ENCODE peak calls at places on chromosomes 6 and 20, in seven cellular contexts. N is PC-9, V is PC-3, C is HCT116, G is OCI-LY7, T is hepatocyte, U is SK-N-SH. W is an unnamed sample.
A peak's percentile ranks its signal among the peaks of the same experiment; 100 is the strongest.

GRCh38 chr6:3090013-3090412 is 21.7 kb downstream of the RIPK1 start:
- DNase-seq in N (no peak), V (no peak), C (no peak), G (no peak), T (no peak), U (peak; percentile 42), W (peak; percentile 19)

GRCh38 chr20:17666491-17666890 is 15.6 kb downstream of the RRBP1 start:
- DNase-seq in N (no peak), V (no peak), C (no peak), G (no peak), T (no peak), U (no peak), W (peak; percentile 83)

GRCh38 chr20:37781626-37782025 is 87.8 kb downstream of the CTNNBL1 start:
- DNase-seq in N (no peak), V (peak; percentile 42), C (no peak), G (no peak), T (no peak), U (no peak), W (peak; percentile 29)

GRCh38 chr20:53914861-53915458 is 155.4 kb downstream of the BCAS1 start:
- DNase-seq in N (no peak), V (no peak), C (no peak), G (peak; percentile 55), T (no peak), U (peak; percentile 35), W (no peak)

GRCh38 chr20:59120491-59120890 is 43.1 kb upstream of the ZNF831 start:
- DNase-seq in N (peak; percentile 40), V (no peak), C (no peak), G (peak; percentile 55), T (no peak), U (no peak), W (no peak)

GRCh38 chr6:37517411-37517812 is 17.7 kb upstream of the CCDC167 start:
- DNase-seq in N (no peak), V (no peak), C (no peak), G (no peak), T (no peak), U (no peak), W (peak; percentile 61)

GRCh38 chr20:16608265-16608636 is 35.0 kb upstream of the KIF16B start:
- DNase-seq in N (no peak), V (no peak), C (no peak), G (no peak), T (no peak), U (no peak), W (no peak)

GRCh38 chr6:36615018-36615761 is 21.0 kb downstream of the SRSF3 start:
- DNase-seq in N (peak; percentile 63), V (peak; percentile 70), C (peak; percentile 41), G (peak; percentile 78), T (peak; percentile 69), U (peak; percentile 49), W (peak; percentile 84)

GRCh38 chr6:157169656-157170055 is 153.7 kb downstream of the TMEM242 start:
- DNase-seq in N (no peak), V (no peak), C (no peak), G (no peak), T (no peak), U (no peak), W (no peak)

GRCh38 chr6:109834131-109834530 is 143.0 kb downstream of the FIG4 start:
- DNase-seq in N (no peak), V (no peak), C (no peak), G (no peak), T (peak; percentile 42), U (no peak), W (peak; percentile 5)

GRCh38 chr20:32316667-32317066 is 39.2 kb downstream of the KIF3B start:
- DNase-seq in N (peak; percentile 35), V (peak; percentile 80), C (no peak), G (no peak), T (no peak), U (no peak), W (peak; percentile 65)

GRCh38 chr20:9024996-9025395 is 43.9 kb upstream of the PLCB4 start:
- DNase-seq in N (no peak), V (no peak), C (no peak), G (no peak), T (no peak), U (no peak), W (no peak)

GRCh38 chr20:25007491-25008305 is 15.1 kb upstream of the APMAP start:
- DNase-seq in N (no peak), V (no peak), C (no peak), G (no peak), T (no peak), U (no peak), W (no peak)
- H3K36me3 ChIP-seq in N (peaks cover 8% of the 10 kb centered on the region), V (no peaks in the 10 kb centered on the region), C (no peaks in the 10 kb centered on the region), G (no peaks in the 10 kb centered on the region), T (no peaks in the 10 kb centered on the region), U (no peaks in the 10 kb centered on the region), W (no peaks in the 10 kb centered on the region)

GRCh38 chr6:44503471-44503870 is 116.0 kb downstream of the CDC5L start:
- DNase-seq in N (no peak), V (no peak), C (no peak), G (no peak), T (no peak), U (no peak), W (no peak)
- H3K9me2 ChIP-seq in N (no peaks in the 10 kb centered on the region), V (peaks cover 4% of the 10 kb centered on the region), C (no peaks in the 10 kb centered on the region), G (no peaks in the 10 kb centered on the region), T (no peaks in the 10 kb centered on the region), U (no peaks in the 10 kb centered on the region), W (no peaks in the 10 kb centered on the region)

DNA sequence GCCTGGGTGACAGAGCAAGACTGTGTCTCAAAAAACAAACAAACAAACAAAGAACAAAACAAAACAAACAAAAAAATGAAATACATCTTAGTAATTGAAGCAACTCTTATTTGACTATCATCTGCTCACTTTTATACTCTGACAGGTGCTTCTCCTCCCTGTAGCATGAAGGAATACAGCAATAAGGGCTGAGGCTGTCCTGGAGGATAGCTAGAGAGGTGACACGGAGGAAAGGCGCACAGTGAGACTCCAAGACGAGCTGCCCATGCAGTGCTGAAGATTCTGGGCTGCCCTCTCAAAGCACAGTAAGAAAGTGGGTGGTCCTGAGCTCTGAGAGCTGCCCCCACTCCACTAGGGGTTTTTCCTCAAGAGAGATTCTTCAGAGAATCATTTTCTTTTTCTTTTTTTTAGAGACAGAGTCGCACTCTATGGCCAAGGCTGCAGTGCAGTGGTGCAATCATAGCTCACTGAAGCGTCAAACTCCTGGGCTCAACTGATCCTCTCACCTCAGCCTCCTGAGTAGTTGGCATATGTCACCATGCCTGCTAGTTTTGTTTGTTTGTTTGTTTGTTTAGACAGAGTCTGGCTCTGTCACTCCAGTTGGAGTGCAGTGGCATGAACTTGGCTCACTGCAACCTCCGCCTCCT is 50.0 kb downstream of the OSTM1 start:
- DNase-seq in N (no peak), V (no peak), C (no peak), G (no peak), T (no peak), U (no peak), W (no peak)
- H3K4me2 ChIP-seq in N (no peak overlapping the region), V (no peak overlapping the region), C (no peak overlapping the region), G (no peak overlapping the region), T (no peak overlapping the region), U (no peak overlapping the region), W (no peak overlapping the region)

DNA sequence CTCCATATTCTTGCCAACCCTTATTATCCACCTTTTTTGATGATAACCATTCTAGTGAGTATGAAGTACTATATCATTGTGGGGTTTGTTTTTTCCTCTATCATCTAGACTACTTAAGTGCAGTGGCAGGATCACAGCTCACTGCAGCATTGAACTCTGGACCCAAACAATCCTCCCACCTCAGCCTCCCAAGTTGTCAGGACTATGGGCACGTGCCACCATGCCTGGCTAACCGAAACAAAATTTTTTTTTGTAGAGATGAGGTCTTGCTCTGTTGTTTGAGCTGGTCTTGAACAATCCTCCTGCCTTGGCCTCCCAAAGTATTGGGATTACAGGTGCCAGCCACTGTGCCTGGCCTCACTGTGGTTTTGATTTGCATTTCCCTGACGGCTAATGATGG is 67.5 kb downstream of the TRPC4AP start:
- DNase-seq in N (no peak), V (no peak), C (no peak), G (no peak), T (no peak), U (no peak), W (no peak)
- H3K36me3 ChIP-seq in N (peaks cover 16% of the 10 kb centered on the region), V (peaks cover 23% of the 10 kb centered on the region), C (peaks cover 3% of the 10 kb centered on the region), G (peaks cover 39% of the 10 kb centered on the region), T (peaks cover 6% of the 10 kb centered on the region), U (peaks cover 39% of the 10 kb centered on the region), W (peaks cover 31% of the 10 kb centered on the region)

DNA sequence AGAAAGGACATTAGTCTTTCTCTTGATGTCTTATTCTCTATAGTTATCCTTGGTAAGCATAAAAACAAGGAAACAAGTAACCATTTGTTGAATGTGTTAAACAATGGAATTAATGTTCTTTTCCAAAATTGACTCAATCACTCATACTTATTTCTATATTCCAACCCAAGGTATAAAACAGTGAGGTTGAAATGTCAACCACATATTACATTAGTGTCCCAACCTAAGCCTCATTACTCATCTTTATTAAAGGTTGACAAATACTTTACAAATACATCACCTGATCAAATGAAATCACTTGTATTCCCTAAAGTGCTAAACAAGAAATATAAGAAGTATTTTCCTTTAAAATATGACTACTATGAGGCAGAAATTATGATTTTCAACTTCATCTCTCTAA is 100.5 kb downstream of the ASCC3 start:
- DNase-seq in N (no peak), V (peak; percentile 66), C (no peak), G (no peak), T (no peak), U (no peak), W (no peak)
- H3K9me2 ChIP-seq in N (no peaks in the 10 kb centered on the region), V (no peaks in the 10 kb centered on the region), C (no peaks in the 10 kb centered on the region), G (no peaks in the 10 kb centered on the region), T (no peaks in the 10 kb centered on the region), U (no peaks in the 10 kb centered on the region), W (no peaks in the 10 kb centered on the region)